ENCODE peak calls at places on chromosomes 2 and 18, in six cellular contexts. Y is NCI-H460, U is WERI-Rb-1, W is keratinocyte, C is AG04449, H is HCEC 1CT. K is an unnamed sample.

GRCh38 chr2:219362524-219363164 is 25.1 kb downstream of the DNPEP start:
- DNase-seq in U (no peak), W (no peak), Y (no peak), C (peak; percentile 91), H (peak; percentile 95), K (peak; percentile 56)

GRCh38 chr18:46705521-46705920 is 48.5 kb upstream of the LOXHD1 start:
- DNase-seq in W (no peak), C (no peak), U (peak; percentile 32), Y (no peak), H (no peak), K (no peak)

GRCh38 chr2:246489-247145 is 17.2 kb downstream of the SH3YL1 start:
- DNase-seq in W (no peak), Y (peak; percentile 48), H (peak; percentile 66), U (peak; percentile 44), C (peak; percentile 45), K (no peak)

GRCh38 chr2:50872543-50872942 is 159.4 kb downstream of the NRXN1 start:
- DNase-seq in U (peak; percentile 35), W (no peak), Y (no peak), C (no peak), H (no peak), K (no peak)

GRCh38 chr2:38835990-38836389 is 39.7 kb downstream of the DHX57 start:
- DNase-seq in C (no peak), Y (no peak), U (no peak), W (no peak), H (no peak), K (no peak)

GRCh38 chr2:13923823-13924222 is 708.7 kb upstream of the LRATD1 start:
- DNase-seq in Y (no peak), H (no peak), W (no peak), C (no peak), U (no peak), K (no peak)

GRCh38 chr2:229860334-229860733 is 61.5 kb downstream of the TRIP12 start:
- DNase-seq in C (no peak), Y (no peak), W (no peak), U (no peak), H (no peak), K (no peak)

GRCh38 chr2:44869761-44870160 is 71.7 kb upstream of the SIX3 start:
- DNase-seq in C (no peak), W (no peak), H (no peak), Y (no peak), U (no peak), K (no peak)

GRCh38 chr2:119282966-119283511 is 59.4 kb downstream of the STEAP3 start:
- DNase-seq in H (no peak), Y (no peak), C (no peak), W (no peak), U (no peak), K (peak; percentile 14)

GRCh38 chr2:223058952-223059716 is 7.1 kb downstream of the KCNE4 start:
- DNase-seq in W (no peak), H (peak; percentile 22), Y (no peak), U (no peak), C (no peak), K (no peak)

GRCh38 chr2:154439156-154439555 is 259.3 kb upstream of the KCNJ3 start:
- DNase-seq in H (no peak), C (no peak), U (no peak), Y (no peak), W (no peak), K (no peak)

GRCh38 chr2:178928077-178928476 is 120.9 kb upstream of the TTN start:
- DNase-seq in Y (no peak), C (no peak), U (no peak), H (no peak), W (no peak), K (no peak)

GRCh38 chr2:196259507-196260481 is 88.4 kb upstream of the STK17B start:
- DNase-seq in U (no peak), C (no peak), Y (no peak), W (peak; percentile 61), H (peak; percentile 51), K (peak; percentile 91)

GRCh38 chr2:32852821-32853220 is 93.9 kb upstream of the LTBP1 start:
- DNase-seq in Y (no peak), U (no peak), W (no peak), C (no peak), H (no peak), K (no peak)

GRCh38 chr2:191869781-191870180 is 22.9 kb upstream of the CAVIN2 start:
- DNase-seq in C (no peak), H (peak; percentile 27), Y (no peak), W (no peak), U (no peak), K (no peak)

GRCh38 chr18:75340206-75340605 is 87.3 kb downstream of the SMIM21 start:
- DNase-seq in U (no peak), C (no peak), H (no peak), Y (no peak), W (no peak), K (no peak)

GRCh38 chr2:18398833-18399232 is 161.6 kb downstream of the RDH14 start:
- DNase-seq in Y (no peak), U (no peak), H (peak; percentile 9), W (no peak), C (no peak), K (no peak)

GRCh38 chr2:102013200-102014040 is 21.7 kb downstream of the IL1R2 start:
- DNase-seq in H (no peak), C (no peak), W (no peak), U (no peak), Y (no peak), K (no peak)

GRCh38 chr2:27086722-27087446 is at the start of gene KHK:
- DNase-seq in H (no peak), U (peak; percentile 85), Y (peak; percentile 11), C (no peak), W (no peak), K (no peak)

GRCh38 chr2:168848220-168848619 is 42.0 kb downstream of the SPC25 start:
- DNase-seq in C (no peak), U (peak; percentile 13), Y (no peak), H (no peak), W (no peak), K (no peak)

GRCh38 chr18:48820483-48821250 is 130.1 kb downstream of the SMAD7 start:
- DNase-seq in Y (no peak), U (peak; percentile 8), H (no peak), C (no peak), W (no peak), K (no peak)

GRCh38 chr2:97966545-97967215 is 29.1 kb downstream of the TMEM131 start:
- DNase-seq in H (peak; percentile 43), U (no peak), C (no peak), Y (no peak), W (peak; percentile 35), K (peak; percentile 66)

GRCh38 chr18:11901826-11902438 is 6.2 kb downstream of the MPPE1 start:
- DNase-seq in U (no peak), C (no peak), H (no peak), W (no peak), Y (no peak), K (no peak)

GRCh38 chr2:31987454-31987853 is 23.4 kb downstream of the MEMO1 start:
- DNase-seq in H (peak; percentile 80), W (no peak), Y (no peak), C (no peak), U (no peak), K (peak; percentile 41)

GRCh38 chr2:54928719-54929118 is 121.5 kb downstream of the RTN4 start:
- DNase-seq in W (no peak), U (no peak), C (no peak), Y (no peak), H (no peak), K (no peak)

GRCh38 chr2:173119069-173119807 is 43.6 kb downstream of the MAP3K20 start:
- DNase-seq in U (peak; percentile 8), H (no peak), C (no peak), Y (no peak), W (no peak), K (no peak)

GRCh38 chr18:55243852-55244251 is 284.6 kb upstream of the CCDC68 start:
- DNase-seq in C (no peak), Y (no peak), H (no peak), W (no peak), U (no peak), K (no peak)

GRCh38 chr18:30675905-30676620 is 366.5 kb downstream of the DSC3 start:
- DNase-seq in Y (no peak), C (no peak), U (peak; percentile 25), H (no peak), W (no peak), K (no peak)

GRCh38 chr2:207530160-207531023 is 630 bp downstream of the CREB1 start:
- DNase-seq in H (peak; percentile 38), U (peak; percentile 39), C (no peak), W (no peak), Y (no peak), K (no peak)

GRCh38 chr2:200700856-200701255 is 110.9 kb upstream of the BZW1 start:
- DNase-seq in H (no peak), C (no peak), Y (no peak), W (no peak), U (no peak), K (no peak)

GRCh38 chr2:239067196-239067865 is 219.4 kb downstream of the TWIST2 start:
- DNase-seq in Y (no peak), H (no peak), U (no peak), W (no peak), C (no peak), K (no peak)

GRCh38 chr2:10430886-10431622 is 17.1 kb downstream of the ODC1 start:
- DNase-seq in C (no peak), W (no peak), Y (no peak), U (no peak), H (no peak), K (no peak)

GRCh38 chr18:63869374-63869773 is 18.1 kb upstream of the SERPINB2 start:
- DNase-seq in C (peak; percentile 75), Y (no peak), W (no peak), H (peak; percentile 52), U (no peak), K (no peak)

GRCh38 chr2:9565436-9566153 is 10.0 kb upstream of the ADAM17 start:
- DNase-seq in H (peak; percentile 95), Y (peak; percentile 77), W (no peak), U (no peak), C (peak; percentile 84), K (peak; percentile 74)

GRCh38 chr2:187008111-187008510 is 159.1 kb upstream of the ZSWIM2 start:
- DNase-seq in H (peak; percentile 81), U (no peak), Y (no peak), W (no peak), C (no peak), K (peak; percentile 18)

GRCh38 chr2:181364492-181365175 is 92.6 kb upstream of the ITGA4 start:
- DNase-seq in W (no peak), H (no peak), Y (no peak), U (no peak), C (peak; percentile 33), K (no peak)

GRCh38 chr2:193847140-193847539 is 1652.4 kb upstream of the TMEFF2 start:
- DNase-seq in C (no peak), Y (no peak), W (no peak), H (peak; percentile 50), U (no peak), K (no peak)

GRCh38 chr2:45988879-45989278 is 308.3 kb upstream of the EPAS1 start:
- DNase-seq in C (no peak), H (no peak), U (no peak), W (no peak), Y (no peak), K (no peak)